ENCODE peak calls at places on chromosomes 4 and X, in eight cellular contexts. One of them, this sample, is unnamed.

GRCh38 chr4:99179626-99180025 is 35.5 kb upstream of the ADH4 start:
- DNase-seq in aorta: no peak
- DNase-seq in adrenal gland: no peak
- DNase-seq in neuronal stem cell: no peak
- DNase-seq in GM23248: no peak
- DNase-seq in hepatocyte: no peak
- DNase-seq in breast epithelium: no peak
- DNase-seq in uterus: no peak
- DNase-seq in this sample: no peak

GRCh38 chr4:47543331-47543730 is 58.3 kb downstream of the ATP10D start:
- DNase-seq in aorta: no peak
- DNase-seq in adrenal gland: no peak
- DNase-seq in neuronal stem cell: no peak
- DNase-seq in GM23248: peak
- DNase-seq in hepatocyte: no peak
- DNase-seq in breast epithelium: no peak
- DNase-seq in uterus: no peak
- DNase-seq in this sample: no peak

GRCh38 chr4:124868495-124868894 is 156.0 kb upstream of the ANKRD50 start:
- DNase-seq in aorta: no peak
- DNase-seq in adrenal gland: no peak
- DNase-seq in neuronal stem cell: no peak
- DNase-seq in GM23248: no peak
- DNase-seq in hepatocyte: no peak
- DNase-seq in breast epithelium: no peak
- DNase-seq in uterus: no peak
- DNase-seq in this sample: no peak

GRCh38 chrX:139932077-139932900 is 564 bp downstream of the ATP11C start:
- DNase-seq in aorta: peak
- DNase-seq in adrenal gland: peak
- DNase-seq in neuronal stem cell: no peak
- DNase-seq in GM23248: peak
- DNase-seq in hepatocyte: peak
- DNase-seq in breast epithelium: no peak
- DNase-seq in uterus: peak
- DNase-seq in this sample: peak

GRCh38 chrX:94831364-94831763 is 1157.4 kb downstream of the FAM133A start:
- DNase-seq in aorta: no peak
- DNase-seq in adrenal gland: no peak
- DNase-seq in neuronal stem cell: no peak
- DNase-seq in GM23248: peak
- DNase-seq in hepatocyte: peak
- DNase-seq in breast epithelium: no peak
- DNase-seq in uterus: no peak
- DNase-seq in this sample: no peak

GRCh38 chr4:126123933-126124332 is 809.2 kb downstream of the FAT4 start:
- DNase-seq in aorta: no peak
- DNase-seq in adrenal gland: no peak
- DNase-seq in neuronal stem cell: no peak
- DNase-seq in GM23248: peak
- DNase-seq in hepatocyte: no peak
- DNase-seq in breast epithelium: no peak
- DNase-seq in uterus: no peak
- DNase-seq in this sample: no peak

GRCh38 chrX:114959729-114960128 is 57.7 kb downstream of the IL13RA2 start:
- DNase-seq in aorta: no peak
- DNase-seq in adrenal gland: no peak
- DNase-seq in neuronal stem cell: no peak
- DNase-seq in GM23248: peak
- DNase-seq in hepatocyte: peak
- DNase-seq in breast epithelium: no peak
- DNase-seq in uterus: no peak
- DNase-seq in this sample: no peak

GRCh38 chr4:94995684-94996394 is 238.1 kb downstream of the BMPR1B start:
- DNase-seq in aorta: no peak
- DNase-seq in adrenal gland: peak
- DNase-seq in neuronal stem cell: peak
- DNase-seq in GM23248: peak
- DNase-seq in hepatocyte: peak
- DNase-seq in breast epithelium: no peak
- DNase-seq in uterus: no peak
- DNase-seq in this sample: peak

GRCh38 chr4:1345905-1346780 is 865 bp upstream of the UVSSA start:
- DNase-seq in aorta: peak
- DNase-seq in adrenal gland: peak
- DNase-seq in neuronal stem cell: peak
- DNase-seq in GM23248: peak
- DNase-seq in hepatocyte: peak
- DNase-seq in breast epithelium: peak
- DNase-seq in uterus: peak
- DNase-seq in this sample: peak

GRCh38 chrX:17544831-17545230 is 169.8 kb downstream of the NHS start:
- DNase-seq in aorta: no peak
- DNase-seq in adrenal gland: no peak
- DNase-seq in neuronal stem cell: no peak
- DNase-seq in GM23248: no peak
- DNase-seq in hepatocyte: peak
- DNase-seq in breast epithelium: no peak
- DNase-seq in uterus: no peak
- DNase-seq in this sample: no peak

GRCh38 chr4:118765399-118765798 is 70.5 kb downstream of the SEC24D start:
- DNase-seq in aorta: no peak
- DNase-seq in adrenal gland: peak
- DNase-seq in neuronal stem cell: no peak
- DNase-seq in GM23248: peak
- DNase-seq in hepatocyte: peak
- DNase-seq in breast epithelium: no peak
- DNase-seq in uterus: no peak
- DNase-seq in this sample: no peak

GRCh38 chr4:147943159-147943638 is 211.3 kb downstream of the ARHGAP10 start:
- DNase-seq in aorta: no peak
- DNase-seq in adrenal gland: no peak
- DNase-seq in neuronal stem cell: no peak
- DNase-seq in GM23248: no peak
- DNase-seq in hepatocyte: no peak
- DNase-seq in breast epithelium: no peak
- DNase-seq in uterus: no peak
- DNase-seq in this sample: no peak

GRCh38 chr4:41517747-41518146 is 20.2 kb upstream of the LIMCH1 start:
- DNase-seq in aorta: no peak
- DNase-seq in adrenal gland: no peak
- DNase-seq in neuronal stem cell: no peak
- DNase-seq in GM23248: no peak
- DNase-seq in hepatocyte: no peak
- DNase-seq in breast epithelium: no peak
- DNase-seq in uterus: no peak
- DNase-seq in this sample: no peak

GRCh38 chrX:41137589-41137988 is 52.3 kb downstream of the USP9X start:
- DNase-seq in aorta: no peak
- DNase-seq in adrenal gland: no peak
- DNase-seq in neuronal stem cell: no peak
- DNase-seq in GM23248: peak
- DNase-seq in hepatocyte: no peak
- DNase-seq in breast epithelium: no peak
- DNase-seq in uterus: no peak
- DNase-seq in this sample: no peak

GRCh38 chr4:139635966-139636365 is 29.7 kb upstream of the MGST2 start:
- DNase-seq in aorta: no peak
- DNase-seq in adrenal gland: no peak
- DNase-seq in neuronal stem cell: no peak
- DNase-seq in GM23248: no peak
- DNase-seq in hepatocyte: no peak
- DNase-seq in breast epithelium: no peak
- DNase-seq in uterus: no peak
- DNase-seq in this sample: no peak

GRCh38 chrX:140949231-140949630 is 53.2 kb upstream of the SPANXB1 start:
- DNase-seq in aorta: no peak
- DNase-seq in adrenal gland: no peak
- DNase-seq in neuronal stem cell: no peak
- DNase-seq in GM23248: no peak
- DNase-seq in hepatocyte: no peak
- DNase-seq in breast epithelium: no peak
- DNase-seq in uterus: no peak
- DNase-seq in this sample: no peak

GRCh38 chr4:10108818-10109783 is 7.5 kb downstream of the WDR1 start:
- DNase-seq in aorta: no peak
- DNase-seq in adrenal gland: no peak
- DNase-seq in neuronal stem cell: no peak
- DNase-seq in GM23248: peak
- DNase-seq in hepatocyte: no peak
- DNase-seq in breast epithelium: no peak
- DNase-seq in uterus: no peak
- DNase-seq in this sample: no peak

GRCh38 chr4:126541820-126542219 is 1090.9 kb upstream of the INTU start:
- DNase-seq in aorta: no peak
- DNase-seq in adrenal gland: no peak
- DNase-seq in neuronal stem cell: no peak
- DNase-seq in GM23248: no peak
- DNase-seq in hepatocyte: no peak
- DNase-seq in breast epithelium: no peak
- DNase-seq in uterus: no peak
- DNase-seq in this sample: no peak

GRCh38 chr4:76028242-76028859 is 5.1 kb upstream of the CXCL10 start:
- DNase-seq in aorta: no peak
- DNase-seq in adrenal gland: peak
- DNase-seq in neuronal stem cell: no peak
- DNase-seq in GM23248: no peak
- DNase-seq in hepatocyte: no peak
- DNase-seq in breast epithelium: no peak
- DNase-seq in uterus: no peak
- DNase-seq in this sample: no peak

GRCh38 chrX:30533261-30533660 is 44.3 kb downstream of the TASL start:
- DNase-seq in aorta: no peak
- DNase-seq in adrenal gland: no peak
- DNase-seq in neuronal stem cell: no peak
- DNase-seq in GM23248: peak
- DNase-seq in hepatocyte: no peak
- DNase-seq in breast epithelium: no peak
- DNase-seq in uterus: no peak
- DNase-seq in this sample: no peak

GRCh38 chrX:30525732-30526131 is 51.8 kb downstream of the TASL start:
- DNase-seq in aorta: no peak
- DNase-seq in adrenal gland: no peak
- DNase-seq in neuronal stem cell: no peak
- DNase-seq in GM23248: no peak
- DNase-seq in hepatocyte: no peak
- DNase-seq in breast epithelium: no peak
- DNase-seq in uterus: no peak
- DNase-seq in this sample: no peak

GRCh38 chrX:30530591-30530990 is 47.0 kb downstream of the TASL start:
- DNase-seq in aorta: no peak
- DNase-seq in adrenal gland: no peak
- DNase-seq in neuronal stem cell: no peak
- DNase-seq in GM23248: peak
- DNase-seq in hepatocyte: no peak
- DNase-seq in breast epithelium: no peak
- DNase-seq in uterus: no peak
- DNase-seq in this sample: no peak
- H3K4me3 ChIP-seq in aorta: no peak
- H3K4me3 ChIP-seq in adrenal gland: no peak
- H3K4me3 ChIP-seq in neuronal stem cell: no peak
- H3K4me3 ChIP-seq in GM23248: no peak
- H3K4me3 ChIP-seq in hepatocyte: no peak
- H3K4me3 ChIP-seq in breast epithelium: no peak
- H3K4me3 ChIP-seq in uterus: no peak
- H3K4me3 ChIP-seq in this sample: no peak

DNA sequence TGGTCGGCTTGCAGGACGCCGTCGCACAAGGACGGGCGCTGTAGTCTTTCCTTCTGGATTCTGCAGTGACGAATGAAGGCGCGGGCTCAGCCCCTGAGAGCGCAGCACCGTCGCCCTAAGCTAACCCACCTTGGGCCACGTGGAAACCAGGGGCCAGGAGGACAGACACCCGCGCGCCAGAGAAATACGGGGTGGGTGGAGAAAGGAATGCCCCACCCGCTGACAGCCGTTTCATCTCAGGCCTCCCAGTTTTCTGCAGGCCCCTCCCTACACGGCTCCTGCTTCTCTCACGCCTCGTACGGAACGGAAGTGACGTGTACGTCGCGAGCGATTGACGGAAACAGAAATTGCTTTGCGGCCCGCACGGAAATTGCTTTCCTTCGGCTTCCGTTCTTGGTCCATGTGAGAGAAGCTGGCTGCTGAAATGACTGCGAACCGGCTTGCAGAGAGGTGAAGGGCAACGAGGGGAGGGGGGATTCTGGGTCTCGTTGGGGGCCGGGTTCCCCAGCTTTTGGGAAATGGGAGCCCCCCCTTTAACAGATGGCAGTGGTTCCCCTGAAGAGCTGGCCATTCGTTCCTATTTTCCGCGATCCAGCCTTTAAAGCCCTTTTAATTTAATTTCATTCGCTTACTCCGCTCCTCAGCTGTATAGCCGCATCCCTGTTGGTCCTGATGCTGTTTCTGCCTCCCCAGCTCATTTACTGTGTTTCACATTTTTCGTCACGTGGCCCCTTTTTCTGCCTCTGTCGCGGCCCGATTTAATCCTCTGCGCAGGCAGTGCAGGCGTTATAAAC is at the start of gene UTP14A:
- DNase-seq in aorta: peak
- DNase-seq in adrenal gland: peak
- DNase-seq in neuronal stem cell: peak
- DNase-seq in GM23248: peak
- DNase-seq in hepatocyte: peak
- DNase-seq in breast epithelium: peak
- DNase-seq in uterus: peak
- DNase-seq in this sample: peak
- H3K27ac ChIP-seq in aorta: peak
- H3K27ac ChIP-seq in adrenal gland: peak
- H3K27ac ChIP-seq in neuronal stem cell: peak
- H3K27ac ChIP-seq in GM23248: peak
- H3K27ac ChIP-seq in hepatocyte: peak
- H3K27ac ChIP-seq in breast epithelium: peak
- H3K27ac ChIP-seq in uterus: peak
- H3K27ac ChIP-seq in this sample: peak

GRCh38 chr4:183438458-183439113 is 5.8 kb upstream of the CDKN2AIP start:
- DNase-seq in aorta: no peak
- DNase-seq in adrenal gland: no peak
- DNase-seq in neuronal stem cell: no peak
- DNase-seq in GM23248: peak
- DNase-seq in hepatocyte: peak
- DNase-seq in breast epithelium: peak
- DNase-seq in uterus: no peak
- DNase-seq in this sample: no peak
- H3K4me3 ChIP-seq in aorta: no peak
- H3K4me3 ChIP-seq in adrenal gland: no peak
- H3K4me3 ChIP-seq in neuronal stem cell: no peak
- H3K4me3 ChIP-seq in GM23248: no peak
- H3K4me3 ChIP-seq in hepatocyte: no peak
- H3K4me3 ChIP-seq in breast epithelium: no peak
- H3K4me3 ChIP-seq in uterus: no peak
- H3K4me3 ChIP-seq in this sample: no peak

DNA sequence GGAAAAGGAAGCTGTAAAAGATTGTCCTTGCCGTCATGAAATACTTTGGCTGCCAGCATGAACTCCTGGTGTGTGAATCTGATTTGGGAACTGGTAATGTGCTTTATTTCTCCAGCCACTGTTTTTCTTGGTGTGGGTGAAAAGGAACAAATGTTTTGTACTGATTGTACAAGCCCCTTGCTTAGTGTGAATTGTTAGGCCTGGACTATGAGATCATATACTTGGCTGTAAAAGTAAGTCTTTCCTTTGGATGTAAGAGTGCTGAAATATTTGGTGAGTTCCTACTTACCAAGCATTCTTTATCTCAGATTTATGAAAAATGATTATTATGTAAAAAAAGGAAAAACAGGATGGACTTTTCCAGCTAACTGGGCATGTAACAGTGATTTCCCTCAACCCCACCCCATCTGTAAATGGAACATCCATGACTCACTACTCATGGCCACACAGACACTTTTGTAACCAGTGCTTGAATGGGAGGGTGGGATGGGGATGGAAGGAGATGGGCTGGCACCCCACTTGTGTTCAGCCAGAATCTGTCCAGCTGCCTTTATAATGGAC is 6.3 kb downstream of the FNIP2 start:
- DNase-seq in aorta: no peak
- DNase-seq in adrenal gland: peak
- DNase-seq in neuronal stem cell: no peak
- DNase-seq in GM23248: peak
- DNase-seq in hepatocyte: peak
- DNase-seq in breast epithelium: no peak
- DNase-seq in uterus: no peak
- DNase-seq in this sample: no peak
- H3K27ac ChIP-seq in aorta: peak
- H3K27ac ChIP-seq in adrenal gland: peak
- H3K27ac ChIP-seq in neuronal stem cell: no peak
- H3K27ac ChIP-seq in GM23248: peak
- H3K27ac ChIP-seq in hepatocyte: peak
- H3K27ac ChIP-seq in breast epithelium: no peak
- H3K27ac ChIP-seq in uterus: peak
- H3K27ac ChIP-seq in this sample: peak